ENCODE peak calls at places on chromosomes 7 and 10, in four cellular contexts. J is K562, Z is GM12878, M is H1. O is an unnamed sample.
A peak's percentile ranks its signal among the peaks of the same experiment; 100 is the strongest.

GRCh38 chr7:90594791-90595317 is 1.3 kb upstream of the CDK14 start:
- DNase-seq in M (peak; percentile 63), Z (no peak), J (no peak), O (no peak)

GRCh38 chr10:112986791-112987190 is 36.7 kb downstream of the TCF7L2 start:
- DNase-seq in J (no peak), M (no peak), Z (no peak), O (no peak)

GRCh38 chr7:29955075-29955792 is 34.4 kb downstream of the SCRN1 start:
- DNase-seq in Z (no peak), J (no peak), M (no peak), O (no peak)

GRCh38 chr10:30186371-30186875 is 127.0 kb upstream of the JCAD start:
- DNase-seq in Z (no peak), M (no peak), J (no peak), O (no peak)

GRCh38 chr7:74525881-74526280 is 72.2 kb downstream of the GTF2IRD1 start:
- DNase-seq in M (peak; percentile 27), J (no peak), Z (no peak), O (no peak)

GRCh38 chr7:25557379-25557916 is 329.2 kb upstream of the NPVF start:
- DNase-seq in Z (no peak), M (no peak), J (no peak), O (no peak)

GRCh38 chr10:18607503-18607902 is 43.9 kb downstream of the NSUN6 start:
- DNase-seq in M (no peak), J (peak; percentile 49), Z (no peak), O (no peak)

GRCh38 chr10:3186365-3186764 is 13.8 kb upstream of the PITRM1 start:
- DNase-seq in M (no peak), J (no peak), Z (no peak), O (no peak)

GRCh38 chr7:85065306-85065705 is 121.5 kb downstream of the SEMA3D start:
- DNase-seq in Z (no peak), M (no peak), J (no peak), O (no peak)

GRCh38 chr10:111113961-111114830 is 37.4 kb downstream of the ADRA2A start:
- DNase-seq in J (no peak), M (no peak), Z (no peak), O (no peak)

GRCh38 chr10:111765216-111765615 is 418.3 kb downstream of the GPAM start:
- DNase-seq in J (no peak), M (no peak), Z (no peak), O (no peak)

GRCh38 chr7:40698921-40699260 is 564.1 kb downstream of the SUGCT start:
- DNase-seq in Z (no peak), M (no peak), J (no peak), O (no peak)

GRCh38 chr10:29862926-29863614 is 196.3 kb downstream of the JCAD start:
- DNase-seq in Z (no peak), J (no peak), M (no peak), O (no peak)

GRCh38 chr7:28700084-28700483 is 258.0 kb downstream of the TRIL start:
- DNase-seq in Z (no peak), J (no peak), M (no peak), O (no peak)

GRCh38 chr7:28701731-28702130 is 256.4 kb downstream of the TRIL start:
- DNase-seq in Z (no peak), M (no peak), J (no peak), O (no peak)

GRCh38 chr7:28698744-28699291 is 259.3 kb downstream of the TRIL start:
- DNase-seq in Z (no peak), J (no peak), M (no peak), O (no peak)

GRCh38 chr7:28703054-28703765 is 254.9 kb downstream of the TRIL start:
- DNase-seq in J (no peak), Z (no peak), M (no peak), O (no peak)

GRCh38 chr7:28700790-28701203 is 257.3 kb downstream of the TRIL start:
- DNase-seq in M (no peak), J (no peak), Z (no peak), O (no peak)
- TF ChIP-seq TAF1 in M (no peak), J (no peak), Z (no peak), O (no peak)

GRCh38 chr7:150368884-150369739 is 490 bp downstream of the REPIN1 start:
- DNase-seq in J (peak; percentile 46), M (no peak), Z (no peak), O (peak; percentile 62)
- TF ChIP-seq POLR2A in J (no peak), M (peak; percentile 78), Z (peak; percentile 73), O (peak; percentile 58)

DNA sequence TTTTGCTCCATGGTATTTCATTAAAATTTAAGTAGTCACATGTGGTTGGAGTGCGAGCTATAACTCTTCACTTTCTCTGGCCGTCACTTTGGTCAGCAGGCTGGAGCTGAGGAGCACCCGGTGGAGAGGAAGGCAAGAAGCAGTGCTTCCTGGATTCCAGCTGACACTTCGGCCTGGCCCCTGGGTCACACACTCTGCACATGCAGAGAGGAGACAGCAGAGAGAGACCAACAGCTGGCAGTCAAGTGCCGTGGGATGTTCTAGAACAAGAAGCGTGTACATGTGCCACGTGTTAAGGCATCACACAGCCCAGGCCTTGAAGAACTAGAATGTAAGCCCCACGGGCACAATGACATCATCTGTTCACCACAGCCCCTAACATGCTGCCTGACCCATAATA is 30.1 kb downstream of the PSAP start:
- DNase-seq in J (no peak), M (no peak), Z (no peak), O (no peak)
- TF ChIP-seq TAF1 in J (no peak), M (no peak), Z (no peak), O (no peak)

GRCh38 chr7:38330861-38331709 is 57.6 kb upstream of the TARP start:
- DNase-seq in J (peak; percentile 24), M (no peak), Z (no peak), O (no peak)

GRCh38 chr7:38339953-38340819 is 66.8 kb upstream of the TARP start:
- DNase-seq in M (no peak), J (no peak), Z (no peak), O (no peak)

GRCh38 chr7:38335123-38335489 is 61.7 kb upstream of the TARP start:
- DNase-seq in Z (no peak), J (no peak), M (no peak), O (no peak)

GRCh38 chr7:38334163-38334562 is 60.7 kb upstream of the TARP start:
- DNase-seq in M (no peak), Z (no peak), J (no peak), O (no peak)

GRCh38 chr7:38335490-38336135 is 62.2 kb upstream of the TARP start:
- DNase-seq in Z (peak; percentile 82), M (peak; percentile 83), J (peak; percentile 85), O (peak; percentile 50)
- TF ChIP-seq POLR2A in Z (no peak), M (peak; percentile 34), J (peak; percentile 79), O (peak; percentile 43)

GRCh38 chr7:122525355-122525754 is 173.6 kb downstream of the RNF133 start:
- DNase-seq in M (no peak), Z (no peak), J (no peak), O (no peak)

GRCh38 chr7:122532406-122533269 is 166.3 kb downstream of the RNF133 start:
- DNase-seq in J (peak; percentile 33), M (no peak), Z (no peak), O (no peak)

DNA sequence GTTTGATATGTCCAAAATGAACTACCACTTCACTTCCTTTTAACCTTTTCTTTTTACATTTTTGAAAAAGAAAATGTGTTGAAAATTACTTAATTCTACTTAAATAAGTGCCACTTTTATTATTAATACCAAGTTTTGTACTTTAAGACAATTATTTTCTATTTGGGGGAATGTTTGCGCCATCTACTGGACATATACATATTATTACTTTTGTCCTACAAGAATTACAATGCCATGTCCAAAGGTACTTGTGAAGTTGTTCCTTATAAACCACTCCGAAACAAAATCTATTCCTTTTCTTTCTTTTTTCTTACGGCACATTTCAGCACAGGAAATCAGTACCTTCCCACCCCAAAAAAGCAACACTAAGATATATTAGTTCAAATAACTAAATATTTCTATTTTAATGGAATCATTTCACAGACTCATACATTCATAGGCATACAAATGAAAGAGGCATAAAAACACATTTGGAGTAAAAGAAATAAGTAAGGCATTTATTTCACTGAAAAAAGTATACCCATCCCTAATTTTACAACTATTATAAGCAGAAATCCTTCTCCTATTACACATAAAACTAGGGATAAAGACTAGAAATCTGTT is 169.9 kb downstream of the RNF133 start:
- DNase-seq in Z (no peak), M (no peak), J (peak; percentile 36), O (no peak)
- TF ChIP-seq TAF1 in Z (no peak), M (no peak), J (no peak), O (no peak)